ENCODE peak calls at places on chromosomes 5 and 9, in four cellular contexts. B is NB4, E is RWPE1, O is bronchial epithelial cell. Z is an unnamed sample.
A peak's percentile ranks its signal among the peaks of the same experiment; 100 is the strongest.

GRCh38 chr9:132066057-132066456 is 13.6 kb downstream of the MED27 start:
- DNase-seq in B (no peak), E (no peak), O (no peak), Z (no peak)

GRCh38 chr5:620586-621180 is 8.5 kb downstream of the CEP72 start:
- DNase-seq in B (no peak), E (no peak), O (no peak), Z (no peak)

GRCh38 chr5:80182802-80183645 is 72.8 kb downstream of the SERINC5 start:
- DNase-seq in B (peak; percentile 72), E (no peak), O (peak; percentile 7), Z (no peak)

GRCh38 chr5:156330141-156330870 is 3.3 kb downstream of the SGCD start:
- DNase-seq in B (no peak), E (no peak), O (no peak), Z (no peak)

GRCh38 chr5:155850411-155850810 is 476.6 kb upstream of the SGCD start:
- DNase-seq in B (no peak), E (no peak), O (no peak), Z (no peak)

GRCh38 chr5:80246995-80247729 is 8.7 kb downstream of the SERINC5 start:
- DNase-seq in B (peak; percentile 81), E (peak; percentile 95), O (peak; percentile 98), Z (no peak)

GRCh38 chr5:98775246-98775961 is 1.9 kb downstream of the RGMB start:
- DNase-seq in B (no peak), E (no peak), O (no peak), Z (no peak)

GRCh38 chr9:114504341-114505186 is 709 bp downstream of the WHRN start:
- DNase-seq in B (no peak), E (peak; percentile 72), O (no peak), Z (peak; percentile 66)

GRCh38 chr5:171207256-171207866 is 101.7 kb upstream of the TLX3 start:
- DNase-seq in B (peak; percentile 63), E (peak; percentile 52), O (peak; percentile 47), Z (peak; percentile 15)

GRCh38 chr9:87599901-87600610 is 102.4 kb downstream of the DAPK1 start:
- DNase-seq in B (no peak), E (peak; percentile 31), O (peak; percentile 88), Z (no peak)

GRCh38 chr5:137561572-137561971 is 62.4 kb upstream of the SPOCK1 start:
- DNase-seq in B (no peak), E (no peak), O (peak; percentile 33), Z (no peak)

GRCh38 chr5:134738963-134739661 is 764 bp downstream of the CAMLG start:
- DNase-seq in B (peak; percentile 69), E (peak; percentile 68), O (peak; percentile 68), Z (peak; percentile 38)

GRCh38 chr9:18706648-18707047 is 232.7 kb downstream of the ADAMTSL1 start:
- DNase-seq in B (no peak), E (no peak), O (no peak), Z (no peak)

GRCh38 chr5:179153341-179153901 is 93.2 kb downstream of the ZNF354C start:
- DNase-seq in B (no peak), E (no peak), O (no peak), Z (no peak)

GRCh38 chr5:116272281-116272941 is 187.6 kb downstream of the COMMD10 start:
- DNase-seq in B (no peak), E (no peak), O (no peak), Z (no peak)
- TF ChIP-seq CTCF in B (no peak), E (no peak), O (no peak), Z (no peak)

GRCh38 chr9:134981829-134982228 is 64.1 kb upstream of the FCN1 start:
- DNase-seq in B (no peak), E (no peak), O (no peak), Z (no peak)

GRCh38 chr9:134983506-134984371 is 66.0 kb upstream of the FCN1 start:
- DNase-seq in B (no peak), E (no peak), O (no peak), Z (no peak)

GRCh38 chr9:134982311-134982710 is 64.6 kb upstream of the FCN1 start:
- DNase-seq in B (no peak), E (no peak), O (no peak), Z (no peak)

GRCh38 chr9:134984372-134985240 is 66.9 kb upstream of the FCN1 start:
- DNase-seq in B (no peak), E (no peak), O (no peak), Z (no peak)

DNA sequence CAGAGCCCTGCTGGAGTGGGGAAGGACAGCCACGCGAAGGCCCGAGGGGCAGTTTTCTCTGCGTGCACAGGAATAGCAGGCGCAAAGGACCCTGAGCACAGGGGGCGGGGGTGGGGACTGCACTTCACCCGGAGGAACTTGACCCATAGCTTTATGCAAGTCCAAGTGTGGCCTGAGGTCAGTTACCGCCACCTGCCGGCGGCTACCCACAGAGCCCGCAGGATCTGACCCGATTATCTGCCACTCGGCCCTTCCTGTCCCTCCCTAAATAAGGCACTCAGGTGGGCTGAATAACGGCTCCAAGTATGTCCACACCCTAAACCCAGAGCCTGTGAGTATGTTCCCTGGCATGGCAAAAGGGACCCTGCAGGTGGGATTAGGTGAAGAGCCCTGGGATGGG is 65.4 kb upstream of the FCN1 start:
- DNase-seq in B (peak; percentile 67), E (no peak), O (no peak), Z (no peak)
- TF ChIP-seq CTCF in B (peak; percentile 78), E (no peak), O (no peak), Z (peak; percentile 33)

DNA sequence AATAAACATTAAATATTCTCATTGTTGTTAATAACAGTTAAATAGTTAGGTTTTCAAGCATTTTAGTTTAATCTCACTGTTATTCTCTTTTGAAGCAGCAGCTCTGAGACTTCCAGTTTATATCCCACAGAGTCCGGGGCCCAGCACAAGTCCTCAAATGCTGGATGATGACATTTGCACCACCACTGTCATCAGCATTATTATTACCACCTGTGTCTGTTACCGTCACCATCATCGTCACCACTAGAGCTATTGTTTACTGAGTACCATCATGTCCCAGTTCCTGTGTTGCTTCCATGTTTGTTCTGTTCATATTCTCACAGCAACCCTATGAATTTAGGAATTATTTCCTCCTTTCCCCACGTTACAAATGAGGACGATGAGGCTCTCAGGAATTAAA is 169.2 kb upstream of the NR3C1 start:
- DNase-seq in B (no peak), E (no peak), O (no peak), Z (no peak)
- TF ChIP-seq CTCF in B (no peak), E (no peak), O (no peak), Z (no peak)

GRCh38 chr9:129930743-129931142 is 95.5 kb downstream of the USP20 start:
- DNase-seq in B (no peak), E (no peak), O (no peak), Z (no peak)
- TF ChIP-seq CTCF in B (no peak), E (no peak), O (no peak), Z (no peak)

GRCh38 chr5:154191467-154192261 is 1.1 kb downstream of the GALNT10 start:
- DNase-seq in B (peak; percentile 21), E (no peak), O (no peak), Z (no peak)
- TF ChIP-seq CTCF in B (no peak), E (no peak), O (no peak), Z (no peak)

GRCh38 chr9:126545116-126545515 is 68.6 kb upstream of the LMX1B start:
- DNase-seq in B (no peak), E (no peak), O (no peak), Z (no peak)
- TF ChIP-seq CTCF in B (no peak), E (no peak), O (no peak), Z (no peak)

GRCh38 chr5:146528232-146528631 is 12.2 kb upstream of the GPR151 start:
- DNase-seq in B (peak; percentile 24), E (no peak), O (no peak), Z (no peak)
- TF ChIP-seq CTCF in B (peak; percentile 19), E (peak; percentile 10), O (no peak), Z (no peak)

Z was measured in B cell.